ENCODE peak calls at places on chromosomes 13 and 19, in six cellular contexts. One of them, this sample, is unnamed.

GRCh38 chr13:33236021-33236420 is 49.5 kb downstream of the STARD13 start:
- DNase-seq in stimulated activated naive CD8-positive, alpha-beta T cell treated with anti-CD3 and anti-CD28 coated beads, Interleukin-15, Interleukin-2, amounts not matched to agents 100 U/mL and 50 U/mL, for 24 hours: no peak
- DNase-seq in iPS-NIHi11: no peak
- DNase-seq in body of pancreas: no peak
- DNase-seq in activated CD8-positive, alpha-beta memory T cell treated with anti-CD3 and anti-CD28 coated beads for 1 hour: no peak
- DNase-seq in GM12865: no peak
- DNase-seq in this sample: no peak

GRCh38 chr13:60990032-60990733 is 425.5 kb downstream of the PCDH20 start:
- DNase-seq in stimulated activated naive CD8-positive, alpha-beta T cell treated with anti-CD3 and anti-CD28 coated beads, Interleukin-15, Interleukin-2, amounts not matched to agents 100 U/mL and 50 U/mL, for 24 hours: no peak
- DNase-seq in iPS-NIHi11: peak; percentile 18
- DNase-seq in body of pancreas: peak; percentile 54
- DNase-seq in activated CD8-positive, alpha-beta memory T cell treated with anti-CD3 and anti-CD28 coated beads for 1 hour: no peak
- DNase-seq in GM12865: peak; percentile 1
- DNase-seq in this sample: no peak

GRCh38 chr13:72255908-72256307 is 388.9 kb upstream of the DACH1 start:
- DNase-seq in stimulated activated naive CD8-positive, alpha-beta T cell treated with anti-CD3 and anti-CD28 coated beads, Interleukin-15, Interleukin-2, amounts not matched to agents 100 U/mL and 50 U/mL, for 24 hours: no peak
- DNase-seq in iPS-NIHi11: peak; percentile 42
- DNase-seq in body of pancreas: peak; percentile 46
- DNase-seq in activated CD8-positive, alpha-beta memory T cell treated with anti-CD3 and anti-CD28 coated beads for 1 hour: no peak
- DNase-seq in GM12865: peak; percentile 21
- DNase-seq in this sample: no peak

GRCh38 chr19:58170860-58171259 is 12.0 kb upstream of the ZNF274 start:
- DNase-seq in stimulated activated naive CD8-positive, alpha-beta T cell treated with anti-CD3 and anti-CD28 coated beads, Interleukin-15, Interleukin-2, amounts not matched to agents 100 U/mL and 50 U/mL, for 24 hours: no peak
- DNase-seq in iPS-NIHi11: no peak
- DNase-seq in body of pancreas: no peak
- DNase-seq in activated CD8-positive, alpha-beta memory T cell treated with anti-CD3 and anti-CD28 coated beads for 1 hour: no peak
- DNase-seq in GM12865: no peak
- DNase-seq in this sample: no peak

GRCh38 chr13:51976423-51976822 is 34.8 kb downstream of the ATP7B start:
- DNase-seq in stimulated activated naive CD8-positive, alpha-beta T cell treated with anti-CD3 and anti-CD28 coated beads, Interleukin-15, Interleukin-2, amounts not matched to agents 100 U/mL and 50 U/mL, for 24 hours: no peak
- DNase-seq in iPS-NIHi11: no peak
- DNase-seq in body of pancreas: no peak
- DNase-seq in activated CD8-positive, alpha-beta memory T cell treated with anti-CD3 and anti-CD28 coated beads for 1 hour: no peak
- DNase-seq in GM12865: no peak
- DNase-seq in this sample: no peak

GRCh38 chr19:31070676-31071075 is 278.6 kb downstream of the TSHZ3 start:
- DNase-seq in stimulated activated naive CD8-positive, alpha-beta T cell treated with anti-CD3 and anti-CD28 coated beads, Interleukin-15, Interleukin-2, amounts not matched to agents 100 U/mL and 50 U/mL, for 24 hours: no peak
- DNase-seq in iPS-NIHi11: no peak
- DNase-seq in body of pancreas: no peak
- DNase-seq in activated CD8-positive, alpha-beta memory T cell treated with anti-CD3 and anti-CD28 coated beads for 1 hour: no peak
- DNase-seq in GM12865: no peak
- DNase-seq in this sample: no peak

GRCh38 chr19:13887039-13887438 is 10.1 kb downstream of the NANOS3 start:
- DNase-seq in stimulated activated naive CD8-positive, alpha-beta T cell treated with anti-CD3 and anti-CD28 coated beads, Interleukin-15, Interleukin-2, amounts not matched to agents 100 U/mL and 50 U/mL, for 24 hours: no peak
- DNase-seq in iPS-NIHi11: no peak
- DNase-seq in body of pancreas: no peak
- DNase-seq in activated CD8-positive, alpha-beta memory T cell treated with anti-CD3 and anti-CD28 coated beads for 1 hour: no peak
- DNase-seq in GM12865: no peak
- DNase-seq in this sample: no peak

GRCh38 chr19:40365613-40366401 is 17.3 kb downstream of the PLD3 start:
- DNase-seq in stimulated activated naive CD8-positive, alpha-beta T cell treated with anti-CD3 and anti-CD28 coated beads, Interleukin-15, Interleukin-2, amounts not matched to agents 100 U/mL and 50 U/mL, for 24 hours: peak; percentile 74
- DNase-seq in iPS-NIHi11: peak; percentile 100
- DNase-seq in body of pancreas: peak; percentile 33
- DNase-seq in activated CD8-positive, alpha-beta memory T cell treated with anti-CD3 and anti-CD28 coated beads for 1 hour: no peak
- DNase-seq in GM12865: peak; percentile 64
- DNase-seq in this sample: no peak

GRCh38 chr19:13079542-13079986 is 23.1 kb downstream of the LYL1 start:
- DNase-seq in stimulated activated naive CD8-positive, alpha-beta T cell treated with anti-CD3 and anti-CD28 coated beads, Interleukin-15, Interleukin-2, amounts not matched to agents 100 U/mL and 50 U/mL, for 24 hours: no peak
- DNase-seq in iPS-NIHi11: no peak
- DNase-seq in body of pancreas: no peak
- DNase-seq in activated CD8-positive, alpha-beta memory T cell treated with anti-CD3 and anti-CD28 coated beads for 1 hour: no peak
- DNase-seq in GM12865: no peak
- DNase-seq in this sample: no peak